ENCODE peak calls at places on chromosomes 1 and 21, in five cellular contexts. One of them, this sample, is unnamed.

GRCh38 chr1:18951416-18951815 is 5.1 kb downstream of the IFFO2 start:
- DNase-seq in ureter: no peak
- DNase-seq in heart right ventricle: no peak
- DNase-seq in HTR-8/SVneo: no peak
- DNase-seq in H7: no peak
- DNase-seq in this sample: no peak

GRCh38 chr1:87513270-87513669 is 184.6 kb downstream of the LMO4 start:
- DNase-seq in heart right ventricle: no peak
- DNase-seq in H7: peak
- DNase-seq in ureter: no peak
- DNase-seq in HTR-8/SVneo: no peak
- DNase-seq in this sample: no peak

GRCh38 chr1:155300553-155301329 is 497 bp downstream of the PKLR start:
- DNase-seq in HTR-8/SVneo: no peak
- DNase-seq in heart right ventricle: no peak
- DNase-seq in ureter: no peak
- DNase-seq in H7: no peak
- DNase-seq in this sample: no peak

GRCh38 chr21:15875286-15875685 is 145.5 kb downstream of the USP25 start:
- DNase-seq in ureter: no peak
- DNase-seq in HTR-8/SVneo: no peak
- DNase-seq in H7: no peak
- DNase-seq in heart right ventricle: no peak
- DNase-seq in this sample: no peak

GRCh38 chr1:109272831-109273547 is 10.0 kb downstream of the PSRC1 start:
- DNase-seq in heart right ventricle: no peak
- DNase-seq in H7: peak
- DNase-seq in HTR-8/SVneo: no peak
- DNase-seq in ureter: no peak
- DNase-seq in this sample: no peak

GRCh38 chr1:38919075-38919474 is 22.6 kb downstream of the RHBDL2 start:
- DNase-seq in heart right ventricle: no peak
- DNase-seq in H7: peak
- DNase-seq in ureter: no peak
- DNase-seq in HTR-8/SVneo: no peak
- DNase-seq in this sample: no peak

GRCh38 chr1:228015276-228016180 is 8.7 kb downstream of the WNT3A start:
- DNase-seq in H7: peak
- DNase-seq in heart right ventricle: no peak
- DNase-seq in ureter: peak
- DNase-seq in HTR-8/SVneo: peak
- DNase-seq in this sample: no peak

GRCh38 chr1:20552728-20553571 is 577 bp downstream of the FAM43B start:
- DNase-seq in heart right ventricle: no peak
- DNase-seq in H7: peak
- DNase-seq in HTR-8/SVneo: peak
- DNase-seq in ureter: no peak
- DNase-seq in this sample: no peak

GRCh38 chr1:214718724-214719123 is 115.7 kb downstream of the CENPF start:
- DNase-seq in HTR-8/SVneo: no peak
- DNase-seq in ureter: no peak
- DNase-seq in heart right ventricle: no peak
- DNase-seq in H7: no peak
- DNase-seq in this sample: no peak

GRCh38 chr1:14521602-14522001 is 76.9 kb upstream of the KAZN start:
- DNase-seq in ureter: no peak
- DNase-seq in heart right ventricle: no peak
- DNase-seq in H7: no peak
- DNase-seq in HTR-8/SVneo: no peak
- DNase-seq in this sample: no peak

GRCh38 chr1:29706936-29707335 is 470.6 kb downstream of the PTPRU start:
- DNase-seq in H7: peak
- DNase-seq in HTR-8/SVneo: no peak
- DNase-seq in ureter: no peak
- DNase-seq in heart right ventricle: no peak
- DNase-seq in this sample: peak

GRCh38 chr1:28890435-28890834 is 23.9 kb upstream of the EPB41 start:
- DNase-seq in ureter: no peak
- DNase-seq in heart right ventricle: no peak
- DNase-seq in H7: no peak
- DNase-seq in HTR-8/SVneo: no peak
- DNase-seq in this sample: no peak

GRCh38 chr1:226763741-226764264 is 24.7 kb upstream of the ITPKB start:
- DNase-seq in HTR-8/SVneo: peak
- DNase-seq in ureter: no peak
- DNase-seq in heart right ventricle: no peak
- DNase-seq in H7: peak
- DNase-seq in this sample: peak

GRCh38 chr1:1966086-1966740 is 37.4 kb downstream of the CFAP74 start:
- DNase-seq in HTR-8/SVneo: no peak
- DNase-seq in H7: no peak
- DNase-seq in ureter: no peak
- DNase-seq in heart right ventricle: no peak
- DNase-seq in this sample: no peak

GRCh38 chr1:207414606-207415108 is 39.5 kb upstream of the CR2 start:
- DNase-seq in heart right ventricle: no peak
- DNase-seq in ureter: no peak
- DNase-seq in HTR-8/SVneo: no peak
- DNase-seq in H7: no peak
- DNase-seq in this sample: no peak

GRCh38 chr1:11790880-11791715 is 14.7 kb downstream of the MTHFR start:
- DNase-seq in HTR-8/SVneo: no peak
- DNase-seq in H7: peak
- DNase-seq in ureter: peak
- DNase-seq in heart right ventricle: peak
- DNase-seq in this sample: no peak

GRCh38 chr1:181739214-181739613 is 255.9 kb downstream of the CACNA1E start:
- DNase-seq in H7: no peak
- DNase-seq in heart right ventricle: no peak
- DNase-seq in ureter: no peak
- DNase-seq in HTR-8/SVneo: no peak
- DNase-seq in this sample: no peak

GRCh38 chr1:7538849-7539771 is 232.0 kb upstream of the VAMP3 start:
- DNase-seq in HTR-8/SVneo: no peak
- DNase-seq in H7: no peak
- DNase-seq in ureter: no peak
- DNase-seq in heart right ventricle: no peak
- DNase-seq in this sample: no peak

GRCh38 chr1:236552901-236553300 is 29.1 kb downstream of the LGALS8 start:
- DNase-seq in H7: no peak
- DNase-seq in ureter: no peak
- DNase-seq in HTR-8/SVneo: no peak
- DNase-seq in heart right ventricle: no peak
- DNase-seq in this sample: no peak

GRCh38 chr1:203127672-203128611 is at the start of gene ADORA1:
- DNase-seq in heart right ventricle: peak
- DNase-seq in ureter: peak
- DNase-seq in HTR-8/SVneo: peak
- DNase-seq in H7: peak
- DNase-seq in this sample: no peak

GRCh38 chr1:205069371-205070125 is 14.7 kb downstream of the TMEM81 start:
- DNase-seq in ureter: no peak
- DNase-seq in H7: no peak
- DNase-seq in HTR-8/SVneo: no peak
- DNase-seq in heart right ventricle: no peak
- DNase-seq in this sample: no peak

This sample was measured in COLO829.